ENCODE peak calls at places on chromosomes 3 and 15, in eight cellular contexts. W is pancreas, B is OCI-LY7, K is left ventricle myocardium inferior, T is tibial artery, S is adrenal gland, C is neural progenitor cell, H is heart right ventricle. Q is an unnamed sample.

GRCh38 chr3:143091438-143091837 is 28.1 kb upstream of the CHST2 start:
- DNase-seq in W (no peak), H (no peak), S (no peak), K (no peak), B (no peak), T (no peak), C (no peak), Q (no peak)

GRCh38 chr15:59274126-59274970 is 67.7 kb downstream of the LDHAL6B start:
- DNase-seq in T (no peak), H (no peak), K (no peak), S (no peak), C (no peak), B (no peak), W (no peak), Q (no peak)

GRCh38 chr3:174219738-174220137 is 639.4 kb upstream of the NAALADL2 start:
- DNase-seq in S (no peak), B (no peak), C (no peak), W (no peak), H (no peak), T (no peak), K (no peak), Q (no peak)

GRCh38 chr15:91104111-91104510 is 4.1 kb downstream of the SV2B start:
- DNase-seq in W (no peak), B (no peak), H (peak; percentile 29), T (no peak), C (no peak), K (peak; percentile 59), S (peak; percentile 47), Q (peak; percentile 41)

GRCh38 chr3:101847328-101847727 is 2.0 kb upstream of the NFKBIZ start:
- DNase-seq in B (no peak), S (no peak), H (no peak), C (no peak), W (no peak), T (no peak), K (no peak), Q (no peak)

GRCh38 chr15:57703387-57703786 is 3.1 kb upstream of the POLR2M start:
- DNase-seq in C (no peak), H (no peak), K (no peak), B (no peak), T (no peak), W (no peak), S (no peak), Q (no peak)

GRCh38 chr3:106963446-106963845 is 413.8 kb upstream of the CCDC54 start:
- DNase-seq in T (no peak), B (no peak), C (no peak), H (no peak), W (no peak), S (no peak), K (no peak), Q (no peak)

GRCh38 chr15:73873889-73874511 is 636 bp downstream of the TBC1D21 start:
- DNase-seq in T (peak; percentile 52), C (peak; percentile 76), K (no peak), H (no peak), S (peak; percentile 34), B (peak; percentile 64), W (peak; percentile 40), Q (peak; percentile 4)

GRCh38 chr3:154241496-154241895 is 82.8 kb downstream of the DHX36 start:
- DNase-seq in S (no peak), H (no peak), K (no peak), C (no peak), T (no peak), W (no peak), B (no peak), Q (no peak)

GRCh38 chr15:89409993-89410767 is 75.6 kb upstream of the POLG start:
- DNase-seq in W (no peak), T (no peak), S (no peak), H (no peak), B (no peak), K (no peak), C (peak; percentile 33), Q (no peak)

GRCh38 chr3:11128682-11129632 is 25.3 kb upstream of the HRH1 start:
- DNase-seq in H (no peak), S (no peak), W (no peak), T (no peak), K (no peak), C (no peak), B (no peak), Q (no peak)
- H3K4me1 ChIP-seq in H (no peaks in the 10 kb centered on the region), S (no peaks in the 10 kb centered on the region), W (no peaks in the 10 kb centered on the region), T (no peaks in the 10 kb centered on the region), K (no peaks in the 10 kb centered on the region), C (no peaks in the 10 kb centered on the region), B (no peaks in the 10 kb centered on the region), Q (no peaks in the 10 kb centered on the region)

DNA sequence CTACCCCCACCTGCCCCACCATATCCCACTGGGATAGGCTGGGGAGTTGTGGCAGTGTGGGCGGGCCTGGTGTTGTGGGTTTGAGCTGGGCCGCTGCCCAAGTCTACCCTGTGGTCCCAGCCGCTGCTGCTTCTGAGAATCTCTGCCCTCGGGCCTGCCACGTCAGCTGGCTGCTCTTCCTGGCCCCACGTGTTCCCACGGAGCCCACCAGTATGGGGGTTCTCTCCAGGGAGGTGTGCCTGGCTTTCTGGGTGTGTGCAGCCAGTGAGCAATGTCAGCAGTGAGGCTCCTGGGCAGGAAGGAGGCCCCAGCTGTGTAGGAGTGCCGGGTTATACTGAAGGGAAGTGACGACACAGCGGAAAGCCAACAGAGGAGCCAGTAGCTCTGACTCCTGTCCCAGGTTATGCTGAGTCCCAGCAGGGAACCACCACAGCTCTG is 10.5 kb downstream of the GNAI2 start:
- DNase-seq in T (no peak), W (no peak), H (peak; percentile 45), C (peak; percentile 47), K (peak; percentile 50), B (peak; percentile 85), S (peak; percentile 51), Q (no peak)
- TF ChIP-seq CTCF in T (no peak), W (no peak), H (peak; percentile 47), C (no peak), K (peak; percentile 0), B (peak; percentile 49), S (no peak), Q (no peak)

DNA sequence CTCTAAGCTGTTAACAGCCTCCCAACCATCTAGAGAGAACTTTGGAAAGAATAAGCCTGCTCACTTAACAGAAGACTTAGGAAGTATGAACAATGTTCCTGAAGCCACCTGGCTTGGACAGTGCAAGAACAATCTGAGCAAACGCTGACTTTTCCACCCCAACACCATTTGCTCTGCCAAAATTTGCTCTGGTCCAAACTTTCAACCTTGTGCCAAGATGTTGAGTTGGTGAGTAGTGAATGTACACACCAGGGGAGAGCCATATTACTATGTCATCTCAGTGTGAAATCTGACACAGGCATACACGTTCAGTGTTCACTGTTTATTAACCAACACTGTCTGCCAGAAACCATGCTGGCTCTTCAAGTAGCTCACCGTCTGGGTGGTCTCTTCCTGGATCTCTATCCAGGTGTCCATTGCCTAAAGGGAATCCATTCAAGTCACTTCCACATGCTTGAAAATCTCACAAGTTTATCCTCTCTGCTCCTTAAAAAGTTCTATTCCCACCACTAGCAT is 152.8 kb upstream of the LPP start:
- DNase-seq in H (no peak), S (no peak), B (no peak), T (no peak), K (no peak), C (no peak), W (no peak), Q (no peak)
- H3K4me1 ChIP-seq in H (no peaks in the 10 kb centered on the region), S (no peaks in the 10 kb centered on the region), B (peaks cover 82% of the 10 kb centered on the region), T (no peaks in the 10 kb centered on the region), K (peaks cover 4% of the 10 kb centered on the region), C (peaks cover 30% of the 10 kb centered on the region), W (peaks cover 27% of the 10 kb centered on the region), Q (no peaks in the 10 kb centered on the region)

DNA sequence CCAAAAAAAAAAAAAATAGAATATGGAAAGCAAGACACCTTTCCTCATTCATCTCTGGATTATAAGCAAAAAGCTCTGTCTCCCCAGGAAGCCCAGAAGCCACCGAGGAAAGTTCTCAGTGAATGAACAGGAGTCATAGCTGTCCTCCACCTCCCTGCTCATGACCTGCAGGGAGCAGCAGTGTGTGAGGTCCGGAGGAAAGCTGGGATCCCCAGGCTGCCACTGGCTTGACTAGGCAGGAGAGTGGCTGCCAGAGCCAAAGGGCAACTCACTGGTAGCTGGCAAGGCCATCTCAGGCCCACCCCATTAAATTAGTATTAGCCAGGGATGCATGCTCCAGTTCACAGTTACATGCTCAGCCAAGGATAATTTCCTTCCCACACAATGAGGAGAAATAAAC is 191.6 kb upstream of the STT3B start:
- DNase-seq in K (no peak), H (no peak), S (peak; percentile 52), C (peak; percentile 40), B (no peak), W (peak; percentile 12), T (no peak), Q (peak; percentile 19)
- TF ChIP-seq CTCF in K (peak; percentile 22), H (peak; percentile 26), S (peak; percentile 31), C (peak; percentile 25), B (no peak), W (no peak), T (no peak), Q (no peak)

GRCh38 chr15:67089218-67090193 is 24.1 kb downstream of the SMAD3 start:
- DNase-seq in K (no peak), S (no peak), C (no peak), T (no peak), H (no peak), B (no peak), W (no peak), Q (no peak)
- H3K4me1 ChIP-seq in K (peaks cover 97% of the 10 kb centered on the region), S (peaks cover 11% of the 10 kb centered on the region), C (peaks cover 73% of the 10 kb centered on the region), T (peaks cover 63% of the 10 kb centered on the region), H (peaks cover 89% of the 10 kb centered on the region), B (peaks cover 95% of the 10 kb centered on the region), W (peaks cover 72% of the 10 kb centered on the region), Q (peaks cover 80% of the 10 kb centered on the region)

GRCh38 chr15:100663066-100663465 is 60.7 kb downstream of the ASB7 start:
- DNase-seq in T (peak; percentile 21), H (no peak), K (no peak), S (no peak), W (no peak), B (no peak), C (peak; percentile 76), Q (no peak)
- TF ChIP-seq CTCF in T (no peak), H (no peak), K (peak; percentile 11), S (no peak), W (no peak), B (peak; percentile 30), C (peak; percentile 37), Q (no peak)

Q was measured in thyroid gland.